ENCODE peak calls at places on chromosomes 2 and 18, in five cellular contexts. J is breast epithelium; N is lower leg skin; G is CD4-positive, alpha-beta T cell; T is heart right ventricle. U is an unnamed sample.

GRCh38 chr2:96924775-96925747 is 55.2 kb upstream of the SEMA4C start:
- DNase-seq in T (no peak), N (no peak), G (peak), J (no peak), U (no peak)

GRCh38 chr2:2876350-2877042 is 501.1 kb downstream of the EIPR1 start:
- DNase-seq in J (no peak), N (no peak), T (no peak), G (no peak), U (no peak)

GRCh38 chr2:226115832-226116200 is 683.8 kb downstream of the IRS1 start:
- DNase-seq in G (no peak), N (no peak), J (no peak), T (no peak), U (no peak)

GRCh38 chr2:43034921-43035320 is 191.5 kb downstream of the ZFP36L2 start:
- DNase-seq in T (no peak), J (no peak), N (no peak), G (no peak), U (no peak)

GRCh38 chr2:71224457-71224856 is 2.4 kb downstream of the PAIP2B start:
- DNase-seq in N (no peak), T (no peak), J (no peak), G (no peak), U (no peak)

GRCh38 chr2:157900684-157901083 is 24.6 kb upstream of the ACVR1 start:
- DNase-seq in J (no peak), G (no peak), N (no peak), T (no peak), U (no peak)

GRCh38 chr2:121019073-121019472 is 265.9 kb downstream of the TFCP2L1 start:
- DNase-seq in G (no peak), N (no peak), T (no peak), J (no peak), U (no peak)

GRCh38 chr18:52781113-52781512 is 441.1 kb downstream of the DCC start:
- DNase-seq in J (no peak), G (no peak), N (no peak), T (no peak), U (no peak)

GRCh38 chr2:224101820-224102630 is 62.9 kb upstream of the SERPINE2 start:
- DNase-seq in J (no peak), G (no peak), N (peak), T (peak), U (peak)

GRCh38 chr2:182559623-182560022 is 132.8 kb upstream of the PDE1A start:
- DNase-seq in G (no peak), T (no peak), N (no peak), J (no peak), U (no peak)

DNA sequence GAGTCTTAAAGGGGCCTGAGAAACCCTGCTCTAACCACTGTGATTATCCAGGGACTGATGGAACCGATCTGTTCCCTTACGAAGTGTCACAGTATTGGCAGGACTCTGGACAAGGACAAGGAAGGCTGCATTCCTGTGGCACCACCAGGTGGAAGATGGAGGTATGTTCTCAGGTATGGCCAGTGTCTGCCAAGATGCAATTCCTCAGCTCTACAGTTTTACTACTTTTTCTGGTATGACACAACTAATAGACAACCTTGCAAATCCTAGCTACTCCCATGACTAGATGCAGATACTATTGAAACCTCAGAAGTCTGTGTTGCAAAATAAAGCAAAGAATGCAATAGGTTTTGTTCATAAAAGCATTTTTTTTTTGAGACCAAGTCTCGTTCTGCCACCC is 14.6 kb downstream of the RAB31 start:
- DNase-seq in N (peak), J (no peak), G (no peak), T (no peak), U (no peak)
- TF ChIP-seq CTCF in N (no peak), J (peak), G (no peak), T (no peak), U (no peak)

GRCh38 chr2:111120253-111121027 is at the start of gene BCL2L11:
- DNase-seq in J (peak), N (peak), T (peak), G (peak), U (peak)
- TF ChIP-seq CTCF in J (no peak), N (peak), T (no peak), G (no peak), U (no peak)

GRCh38 chr18:30888344-30888743 is 154.2 kb downstream of the DSC3 start:
- DNase-seq in N (no peak), G (no peak), J (no peak), T (no peak), U (no peak)

GRCh38 chr18:30886998-30887397 is 155.5 kb downstream of the DSC3 start:
- DNase-seq in T (no peak), J (no peak), N (no peak), G (no peak), U (no peak)

GRCh38 chr18:30889582-30890301 is 152.8 kb downstream of the DSC3 start:
- DNase-seq in N (no peak), G (no peak), J (no peak), T (no peak), U (no peak)
- TF ChIP-seq CTCF in N (no peak), G (no peak), J (no peak), T (no peak), U (no peak)

GRCh38 chr2:192940767-192941166 is 746.0 kb upstream of the TMEFF2 start:
- DNase-seq in N (no peak), G (no peak), J (no peak), T (no peak), U (no peak)
- TF ChIP-seq CTCF in N (no peak), G (no peak), J (no peak), T (no peak), U (no peak)

DNA sequence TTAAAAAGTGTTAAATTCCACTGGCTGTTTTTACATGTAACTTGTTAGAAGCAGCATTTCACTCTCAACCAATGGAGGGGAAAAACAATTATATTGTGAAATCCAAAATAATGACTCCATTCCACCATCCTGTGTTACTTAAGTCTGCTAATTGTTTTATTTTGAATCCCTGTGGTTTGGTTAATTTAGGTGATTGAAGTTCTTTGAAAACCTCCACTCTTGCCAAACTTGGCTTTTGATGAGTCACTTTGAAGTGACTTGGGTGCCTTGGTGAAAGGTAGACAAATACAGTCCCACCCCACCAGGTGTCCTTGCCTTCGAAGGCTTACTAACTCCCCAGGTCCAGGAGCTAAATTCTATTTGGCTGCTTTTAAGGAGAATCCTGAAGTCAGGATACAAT is 1303.8 kb upstream of the NRXN1 start:
- DNase-seq in G (no peak), J (no peak), T (no peak), N (no peak), U (no peak)
- TF ChIP-seq CTCF in G (no peak), J (no peak), T (no peak), N (no peak), U (no peak)

GRCh38 chr2:65300772-65301711 is 73.4 kb downstream of the ACTR2 start:
- DNase-seq in N (no peak), J (no peak), G (peak), T (no peak), U (peak)
- TF ChIP-seq CTCF in N (no peak), J (no peak), G (no peak), T (no peak), U (no peak)

GRCh38 chr2:23992931-23993330 is 17.0 kb upstream of the MFSD2B start:
- DNase-seq in J (no peak), N (no peak), T (no peak), G (no peak), U (no peak)

GRCh38 chr2:23993736-23994269 is 16.1 kb upstream of the MFSD2B start:
- DNase-seq in J (no peak), N (no peak), T (no peak), G (no peak), U (no peak)

GRCh38 chr2:23988371-23988770 is 21.5 kb upstream of the MFSD2B start:
- DNase-seq in G (no peak), T (no peak), J (no peak), N (no peak), U (no peak)
- TF ChIP-seq CTCF in G (peak), T (no peak), J (no peak), N (no peak), U (no peak)

GRCh38 chr2:118580651-118581050 is 266.8 kb downstream of the EN1 start:
- DNase-seq in J (no peak), G (no peak), T (no peak), N (no peak), U (no peak)
- TF ChIP-seq CTCF in J (no peak), G (no peak), T (no peak), N (no peak), U (no peak)